ENCODE peak calls at places on chromosomes 4 and X, in ten cellular contexts. One of them, this sample, is unnamed.

GRCh38 chr4:3871181-3871852 is 105.1 kb downstream of the ADRA2C start:
- DNase-seq in IMR-90: no peak
- DNase-seq in stomach: no peak
- DNase-seq in activated gamma-delta T cell: peak
- DNase-seq in GM13976: peak
- DNase-seq in Right ventricle myocardium inferior: no peak
- DNase-seq in AG08396: no peak
- DNase-seq in EL: peak
- DNase-seq in GM03348: peak
- DNase-seq in effector CD8-positive, alpha-beta T cell: no peak
- DNase-seq in this sample: no peak

GRCh38 chrX:49230500-49231232 is 2.5 kb downstream of the CACNA1F start:
- DNase-seq in IMR-90: no peak
- DNase-seq in stomach: peak
- DNase-seq in activated gamma-delta T cell: no peak
- DNase-seq in GM13976: peak
- DNase-seq in Right ventricle myocardium inferior: peak
- DNase-seq in AG08396: no peak
- DNase-seq in EL: no peak
- DNase-seq in GM03348: peak
- DNase-seq in effector CD8-positive, alpha-beta T cell: peak
- DNase-seq in this sample: peak

GRCh38 chr4:139367421-139368090 is 65.3 kb upstream of the NDUFC1 start:
- DNase-seq in IMR-90: peak
- DNase-seq in stomach: no peak
- DNase-seq in activated gamma-delta T cell: no peak
- DNase-seq in GM13976: no peak
- DNase-seq in Right ventricle myocardium inferior: no peak
- DNase-seq in AG08396: peak
- DNase-seq in EL: peak
- DNase-seq in GM03348: peak
- DNase-seq in effector CD8-positive, alpha-beta T cell: no peak
- DNase-seq in this sample: no peak

GRCh38 chrX:5823861-5824260 is 404.8 kb downstream of the NLGN4X start:
- DNase-seq in IMR-90: no peak
- DNase-seq in stomach: no peak
- DNase-seq in activated gamma-delta T cell: no peak
- DNase-seq in GM13976: no peak
- DNase-seq in Right ventricle myocardium inferior: no peak
- DNase-seq in AG08396: no peak
- DNase-seq in EL: no peak
- DNase-seq in GM03348: no peak
- DNase-seq in effector CD8-positive, alpha-beta T cell: no peak
- DNase-seq in this sample: no peak

GRCh38 chr4:106522839-106523238 is 154.3 kb upstream of the GIMD1 start:
- DNase-seq in IMR-90: peak
- DNase-seq in stomach: no peak
- DNase-seq in activated gamma-delta T cell: no peak
- DNase-seq in GM13976: no peak
- DNase-seq in Right ventricle myocardium inferior: no peak
- DNase-seq in AG08396: peak
- DNase-seq in EL: peak
- DNase-seq in GM03348: peak
- DNase-seq in effector CD8-positive, alpha-beta T cell: no peak
- DNase-seq in this sample: no peak

GRCh38 chr4:165351359-165352130 is 24.1 kb downstream of the MSMO1 start:
- DNase-seq in IMR-90: no peak
- DNase-seq in stomach: no peak
- DNase-seq in activated gamma-delta T cell: no peak
- DNase-seq in GM13976: no peak
- DNase-seq in Right ventricle myocardium inferior: no peak
- DNase-seq in AG08396: no peak
- DNase-seq in EL: no peak
- DNase-seq in GM03348: no peak
- DNase-seq in effector CD8-positive, alpha-beta T cell: no peak
- DNase-seq in this sample: no peak

GRCh38 chr4:109294006-109294405 is 8.5 kb downstream of the COL25A1 start:
- DNase-seq in IMR-90: no peak
- DNase-seq in stomach: no peak
- DNase-seq in activated gamma-delta T cell: no peak
- DNase-seq in GM13976: no peak
- DNase-seq in Right ventricle myocardium inferior: no peak
- DNase-seq in AG08396: no peak
- DNase-seq in EL: peak
- DNase-seq in GM03348: no peak
- DNase-seq in effector CD8-positive, alpha-beta T cell: no peak
- DNase-seq in this sample: no peak

GRCh38 chr4:147732516-147733193 is 767 bp downstream of the ARHGAP10 start:
- DNase-seq in IMR-90: peak
- DNase-seq in stomach: no peak
- DNase-seq in activated gamma-delta T cell: peak
- DNase-seq in GM13976: peak
- DNase-seq in Right ventricle myocardium inferior: peak
- DNase-seq in AG08396: peak
- DNase-seq in EL: peak
- DNase-seq in GM03348: peak
- DNase-seq in effector CD8-positive, alpha-beta T cell: no peak
- DNase-seq in this sample: no peak

GRCh38 chr4:101238706-101239105 is 108.6 kb downstream of the PPP3CA start:
- DNase-seq in IMR-90: peak
- DNase-seq in stomach: no peak
- DNase-seq in activated gamma-delta T cell: no peak
- DNase-seq in GM13976: no peak
- DNase-seq in Right ventricle myocardium inferior: no peak
- DNase-seq in AG08396: peak
- DNase-seq in EL: peak
- DNase-seq in GM03348: peak
- DNase-seq in effector CD8-positive, alpha-beta T cell: no peak
- DNase-seq in this sample: no peak

GRCh38 chrX:101257448-101258259 is 33.5 kb downstream of the TAF7L start:
- DNase-seq in IMR-90: peak
- DNase-seq in stomach: no peak
- DNase-seq in activated gamma-delta T cell: no peak
- DNase-seq in GM13976: no peak
- DNase-seq in Right ventricle myocardium inferior: no peak
- DNase-seq in AG08396: peak
- DNase-seq in EL: no peak
- DNase-seq in GM03348: no peak
- DNase-seq in effector CD8-positive, alpha-beta T cell: no peak
- DNase-seq in this sample: no peak

GRCh38 chrX:42694260-42694815 is 83.6 kb downstream of the PPP1R2C start:
- DNase-seq in IMR-90: no peak
- DNase-seq in stomach: no peak
- DNase-seq in activated gamma-delta T cell: no peak
- DNase-seq in GM13976: no peak
- DNase-seq in Right ventricle myocardium inferior: no peak
- DNase-seq in AG08396: no peak
- DNase-seq in EL: peak
- DNase-seq in GM03348: no peak
- DNase-seq in effector CD8-positive, alpha-beta T cell: no peak
- DNase-seq in this sample: no peak

GRCh38 chr4:142567620-142568451 is 278.3 kb downstream of the INPP4B start:
- DNase-seq in IMR-90: peak
- DNase-seq in stomach: peak
- DNase-seq in activated gamma-delta T cell: no peak
- DNase-seq in GM13976: no peak
- DNase-seq in Right ventricle myocardium inferior: no peak
- DNase-seq in AG08396: peak
- DNase-seq in EL: no peak
- DNase-seq in GM03348: peak
- DNase-seq in effector CD8-positive, alpha-beta T cell: no peak
- DNase-seq in this sample: no peak

GRCh38 chr4:139595989-139596679 is 40.1 kb upstream of the SETD7 start:
- DNase-seq in IMR-90: peak
- DNase-seq in stomach: no peak
- DNase-seq in activated gamma-delta T cell: no peak
- DNase-seq in GM13976: no peak
- DNase-seq in Right ventricle myocardium inferior: no peak
- DNase-seq in AG08396: no peak
- DNase-seq in EL: peak
- DNase-seq in GM03348: peak
- DNase-seq in effector CD8-positive, alpha-beta T cell: no peak
- DNase-seq in this sample: no peak

GRCh38 chr4:164772076-164772475 is 18.1 kb downstream of the SMIM31 start:
- DNase-seq in IMR-90: no peak
- DNase-seq in stomach: no peak
- DNase-seq in activated gamma-delta T cell: no peak
- DNase-seq in GM13976: no peak
- DNase-seq in Right ventricle myocardium inferior: no peak
- DNase-seq in AG08396: no peak
- DNase-seq in EL: no peak
- DNase-seq in GM03348: no peak
- DNase-seq in effector CD8-positive, alpha-beta T cell: no peak
- DNase-seq in this sample: no peak

GRCh38 chr4:187276786-187277408 is 553.2 kb upstream of the FAT1 start:
- DNase-seq in IMR-90: peak
- DNase-seq in stomach: no peak
- DNase-seq in activated gamma-delta T cell: no peak
- DNase-seq in GM13976: no peak
- DNase-seq in Right ventricle myocardium inferior: no peak
- DNase-seq in AG08396: peak
- DNase-seq in EL: peak
- DNase-seq in GM03348: peak
- DNase-seq in effector CD8-positive, alpha-beta T cell: no peak
- DNase-seq in this sample: no peak

GRCh38 chrX:12975999-12976558 is 1.2 kb downstream of the TMSB4X start:
- DNase-seq in IMR-90: peak
- DNase-seq in stomach: peak
- DNase-seq in activated gamma-delta T cell: no peak
- DNase-seq in GM13976: no peak
- DNase-seq in Right ventricle myocardium inferior: peak
- DNase-seq in AG08396: peak
- DNase-seq in EL: peak
- DNase-seq in GM03348: peak
- DNase-seq in effector CD8-positive, alpha-beta T cell: peak
- DNase-seq in this sample: no peak

GRCh38 chr4:188061083-188061482 is 48.3 kb downstream of the TRIML2 start:
- DNase-seq in IMR-90: no peak
- DNase-seq in stomach: no peak
- DNase-seq in activated gamma-delta T cell: no peak
- DNase-seq in GM13976: no peak
- DNase-seq in Right ventricle myocardium inferior: no peak
- DNase-seq in AG08396: no peak
- DNase-seq in EL: no peak
- DNase-seq in GM03348: no peak
- DNase-seq in effector CD8-positive, alpha-beta T cell: no peak
- DNase-seq in this sample: no peak

GRCh38 chr4:38468491-38468890 is 195.5 kb upstream of the KLF3 start:
- DNase-seq in IMR-90: no peak
- DNase-seq in stomach: no peak
- DNase-seq in activated gamma-delta T cell: no peak
- DNase-seq in GM13976: no peak
- DNase-seq in Right ventricle myocardium inferior: no peak
- DNase-seq in AG08396: no peak
- DNase-seq in EL: no peak
- DNase-seq in GM03348: no peak
- DNase-seq in effector CD8-positive, alpha-beta T cell: no peak
- DNase-seq in this sample: no peak

GRCh38 chrX:134753185-134754008 is 95.1 kb upstream of the PLAC1 start:
- DNase-seq in IMR-90: peak
- DNase-seq in stomach: no peak
- DNase-seq in activated gamma-delta T cell: no peak
- DNase-seq in GM13976: no peak
- DNase-seq in Right ventricle myocardium inferior: no peak
- DNase-seq in AG08396: peak
- DNase-seq in EL: peak
- DNase-seq in GM03348: peak
- DNase-seq in effector CD8-positive, alpha-beta T cell: no peak
- DNase-seq in this sample: no peak

GRCh38 chr4:10762541-10762940 is 78.0 kb upstream of the CLNK start:
- DNase-seq in IMR-90: peak
- DNase-seq in stomach: no peak
- DNase-seq in activated gamma-delta T cell: no peak
- DNase-seq in GM13976: no peak
- DNase-seq in Right ventricle myocardium inferior: no peak
- DNase-seq in AG08396: peak
- DNase-seq in EL: peak
- DNase-seq in GM03348: peak
- DNase-seq in effector CD8-positive, alpha-beta T cell: no peak
- DNase-seq in this sample: no peak

GRCh38 chrX:69618803-69619202 is 2.9 kb downstream of the EDA start:
- DNase-seq in IMR-90: peak
- DNase-seq in stomach: no peak
- DNase-seq in activated gamma-delta T cell: no peak
- DNase-seq in GM13976: no peak
- DNase-seq in Right ventricle myocardium inferior: no peak
- DNase-seq in AG08396: peak
- DNase-seq in EL: peak
- DNase-seq in GM03348: peak
- DNase-seq in effector CD8-positive, alpha-beta T cell: no peak
- DNase-seq in this sample: no peak

GRCh38 chr4:112766422-112766821 is 129.5 kb downstream of the LARP7 start:
- DNase-seq in IMR-90: peak
- DNase-seq in stomach: no peak
- DNase-seq in activated gamma-delta T cell: no peak
- DNase-seq in GM13976: peak
- DNase-seq in Right ventricle myocardium inferior: no peak
- DNase-seq in AG08396: peak
- DNase-seq in EL: peak
- DNase-seq in GM03348: peak
- DNase-seq in effector CD8-positive, alpha-beta T cell: no peak
- DNase-seq in this sample: no peak

GRCh38 chr4:41957634-41958033 is 22.4 kb downstream of the TMEM33 start:
- DNase-seq in IMR-90: peak
- DNase-seq in stomach: no peak
- DNase-seq in activated gamma-delta T cell: no peak
- DNase-seq in GM13976: peak
- DNase-seq in Right ventricle myocardium inferior: no peak
- DNase-seq in AG08396: no peak
- DNase-seq in EL: peak
- DNase-seq in GM03348: no peak
- DNase-seq in effector CD8-positive, alpha-beta T cell: no peak
- DNase-seq in this sample: no peak

GRCh38 chr4:107870916-107871786 is 46.4 kb downstream of the SGMS2 start:
- DNase-seq in IMR-90: no peak
- DNase-seq in stomach: no peak
- DNase-seq in activated gamma-delta T cell: no peak
- DNase-seq in GM13976: no peak
- DNase-seq in Right ventricle myocardium inferior: no peak
- DNase-seq in AG08396: no peak
- DNase-seq in EL: no peak
- DNase-seq in GM03348: no peak
- DNase-seq in effector CD8-positive, alpha-beta T cell: no peak
- DNase-seq in this sample: no peak

GRCh38 chr4:151105454-151106032 is 6.1 kb downstream of the RPS3A start:
- DNase-seq in IMR-90: no peak
- DNase-seq in stomach: no peak
- DNase-seq in activated gamma-delta T cell: no peak
- DNase-seq in GM13976: no peak
- DNase-seq in Right ventricle myocardium inferior: no peak
- DNase-seq in AG08396: no peak
- DNase-seq in EL: no peak
- DNase-seq in GM03348: no peak
- DNase-seq in effector CD8-positive, alpha-beta T cell: no peak
- DNase-seq in this sample: no peak

GRCh38 chr4:181528570-181529184 is 714.5 kb upstream of the TENM3 start:
- DNase-seq in IMR-90: peak
- DNase-seq in stomach: peak
- DNase-seq in activated gamma-delta T cell: no peak
- DNase-seq in GM13976: peak
- DNase-seq in Right ventricle myocardium inferior: no peak
- DNase-seq in AG08396: peak
- DNase-seq in EL: peak
- DNase-seq in GM03348: peak
- DNase-seq in effector CD8-positive, alpha-beta T cell: no peak
- DNase-seq in this sample: no peak

GRCh38 chr4:155047755-155048154 is 160.7 kb upstream of the NPY2R start:
- DNase-seq in IMR-90: peak
- DNase-seq in stomach: no peak
- DNase-seq in activated gamma-delta T cell: no peak
- DNase-seq in GM13976: no peak
- DNase-seq in Right ventricle myocardium inferior: no peak
- DNase-seq in AG08396: no peak
- DNase-seq in EL: no peak
- DNase-seq in GM03348: peak
- DNase-seq in effector CD8-positive, alpha-beta T cell: no peak
- DNase-seq in this sample: no peak

GRCh38 chr4:123568936-123569335 is 172.3 kb downstream of the SPRY1 start:
- DNase-seq in IMR-90: no peak
- DNase-seq in stomach: no peak
- DNase-seq in activated gamma-delta T cell: no peak
- DNase-seq in GM13976: no peak
- DNase-seq in Right ventricle myocardium inferior: no peak
- DNase-seq in AG08396: no peak
- DNase-seq in EL: no peak
- DNase-seq in GM03348: no peak
- DNase-seq in effector CD8-positive, alpha-beta T cell: no peak
- DNase-seq in this sample: no peak

This sample was measured in stimulated activated naive B cell treated with anti-CD40 and anti-IgM and Interleukin-4, amounts not matched to agents 10 μg/mL and 1 μg/mL and 100 μg/mL, for 72 hours.